ENCODE peak calls at places on chromosomes 12 and 14, in ten cellular contexts. D, M, Z, J, A, H, C, R, V and O are unnamed samples.
A peak's percentile ranks its signal among the peaks of the same experiment; 100 is the strongest.

GRCh38 chr12:3061129-3061857 is 15.9 kb upstream of the TSPAN9 start:
- DNase-seq in J (no peak), R (no peak), V (no peak), C (no peak), H (peak; percentile 43), D (no peak), M (no peak), A (peak; percentile 68), Z (no peak), O (no peak)

GRCh38 chr12:104702565-104703139 is 245.9 kb downstream of the CHST11 start:
- DNase-seq in J (peak; percentile 80), A (peak; percentile 88), C (no peak), H (peak; percentile 68), V (no peak), R (no peak), Z (peak; percentile 82), M (no peak), D (no peak), O (peak; percentile 59)

GRCh38 chr14:104889374-104889755 is 24.3 kb downstream of the CEP170B start:
- DNase-seq in V (no peak), M (no peak), D (no peak), Z (peak; percentile 32), R (peak; percentile 4), A (no peak), J (peak; percentile 12), H (no peak), C (no peak), O (no peak)

GRCh38 chr14:101601603-101602465 is 40.5 kb downstream of the DIO3 start:
- DNase-seq in A (no peak), C (no peak), Z (no peak), M (no peak), V (no peak), H (no peak), D (no peak), R (no peak), J (peak; percentile 9), O (no peak)

GRCh38 chr12:117850048-117850447 is 118.7 kb downstream of the KSR2 start:
- DNase-seq in R (peak; percentile 47), A (peak; percentile 51), Z (no peak), D (peak; percentile 15), M (no peak), V (peak; percentile 71), C (peak; percentile 23), H (peak; percentile 51), J (peak; percentile 42), O (no peak)

GRCh38 chr12:68521848-68522502 is 88.7 kb upstream of the RAP1B start:
- DNase-seq in V (no peak), D (no peak), C (no peak), H (peak; percentile 18), R (no peak), Z (no peak), J (no peak), A (peak; percentile 37), M (no peak), O (no peak)

GRCh38 chr12:114683709-114684097 is 272 bp downstream of the TBX3 start:
- DNase-seq in A (no peak), V (no peak), C (no peak), M (no peak), D (no peak), H (no peak), Z (no peak), R (no peak), J (no peak), O (no peak)

GRCh38 chr14:85129907-85130306 is 400.0 kb upstream of the FLRT2 start:
- DNase-seq in M (no peak), H (no peak), R (no peak), Z (no peak), C (no peak), D (no peak), V (no peak), J (peak; percentile 48), A (no peak), O (no peak)